ENCODE peak calls at places on chromosomes 13 and 19, in four cellular contexts. B, C, Y and Z are unnamed samples.
A peak's percentile ranks its signal among the peaks of the same experiment; 100 is the strongest.

GRCh38 chr13:36362251-36362650 is 16.1 kb upstream of the SPART start:
- DNase-seq in B (no peak), C (peak; percentile 92), Y (peak; percentile 90), Z (peak; percentile 91)

GRCh38 chr19:46386996-46387712 is 26.2 kb downstream of the CCDC8 start:
- DNase-seq in B (no peak), C (no peak), Y (no peak), Z (no peak)

GRCh38 chr19:17703823-17704463 is 15.3 kb upstream of the MAP1S start:
- DNase-seq in B (peak; percentile 77), C (peak; percentile 43), Y (peak; percentile 32), Z (peak; percentile 41)

GRCh38 chr13:47334173-47334572 is 437.3 kb upstream of the HTR2A start:
- DNase-seq in B (no peak), C (peak; percentile 91), Y (no peak), Z (peak; percentile 12)

GRCh38 chr13:93224545-93224944 is 2.1 kb upstream of the GPC6 start:
- DNase-seq in B (peak; percentile 67), C (peak; percentile 95), Y (no peak), Z (no peak)

GRCh38 chr19:35144600-35145436 is 1.8 kb downstream of the FXYD7 start:
- DNase-seq in B (peak; percentile 89), C (no peak), Y (peak; percentile 66), Z (no peak)

GRCh38 chr19:3061214-3062161 is 807 bp downstream of the TLE5 start:
- DNase-seq in B (no peak), C (peak; percentile 42), Y (no peak), Z (peak; percentile 68)

GRCh38 chr13:19154843-19155242 is 26.8 kb downstream of the TUBA3C start:
- DNase-seq in B (no peak), C (no peak), Y (no peak), Z (no peak)

GRCh38 chr19:48487944-48488343 is 18.8 kb downstream of the CYTH2 start:
- DNase-seq in B (no peak), C (peak; percentile 81), Y (peak; percentile 92), Z (peak; percentile 91)

GRCh38 chr13:24564881-24565280 is 52.3 kb upstream of the PARP4 start:
- DNase-seq in B (no peak), C (no peak), Y (no peak), Z (no peak)

GRCh38 chr19:3465552-3465951 is 14.8 kb downstream of the SMIM24 start:
- DNase-seq in B (no peak), C (no peak), Y (no peak), Z (no peak)

GRCh38 chr19:2231621-2232221 is 4.4 kb downstream of the PLEKHJ1 start:
- DNase-seq in B (no peak), C (no peak), Y (no peak), Z (no peak)

GRCh38 chr13:102724923-102725322 is 30.1 kb upstream of the METTL21C start:
- DNase-seq in B (no peak), C (peak; percentile 24), Y (peak; percentile 93), Z (peak; percentile 47)

GRCh38 chr19:50639121-50640112 is at the start of gene SYT3:
- DNase-seq in B (peak; percentile 87), C (peak; percentile 11), Y (no peak), Z (peak; percentile 78)

DNA sequence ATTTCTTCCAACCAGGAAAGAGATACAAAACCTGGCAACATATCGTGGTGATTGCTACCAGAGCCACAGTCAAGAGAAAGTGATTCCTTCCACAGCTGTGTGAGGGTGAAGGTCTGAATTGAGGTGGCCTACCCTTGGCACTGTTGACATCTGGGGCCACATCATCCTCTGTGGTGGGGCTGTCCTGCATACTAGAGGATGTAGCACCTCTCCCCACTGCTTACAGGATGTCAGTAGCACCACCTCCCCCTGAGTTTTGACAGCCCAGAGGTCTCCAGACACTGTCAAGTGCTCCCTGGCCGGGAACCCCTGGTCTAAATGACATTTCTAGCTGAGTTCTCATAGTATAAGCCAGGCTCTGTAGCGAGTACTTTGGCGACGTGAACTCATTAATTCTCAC is 15.5 kb downstream of the PTGER1 start:
- DNase-seq in B (no peak), C (no peak), Y (no peak), Z (no peak)
- H3K9ac ChIP-seq in B (no peak overlapping the region), C (no peak overlapping the region), Y (no peak overlapping the region), Z (no peak overlapping the region)

GRCh38 chr13:66367356-66367755 is 862.8 kb downstream of the PCDH9 start:
- DNase-seq in B (no peak), C (peak; percentile 11), Y (no peak), Z (peak; percentile 27)
- H3K4me1 ChIP-seq in B (peaks cover 27% of the 10 kb centered on the region), C (no peaks in the 10 kb centered on the region), Y (no peaks in the 10 kb centered on the region), Z (peaks cover 5% of the 10 kb centered on the region)

GRCh38 chr13:110319397-110319773 is 12.3 kb downstream of the COL4A2 start:
- DNase-seq in B (no peak), C (peak; percentile 35), Y (no peak), Z (no peak)
- H3K9ac ChIP-seq in B (no peak overlapping the region), C (no peak overlapping the region), Y (no peak overlapping the region), Z (no peak overlapping the region)

GRCh38 chr13:97295279-97296182 is 73.4 kb downstream of the MBNL2 start:
- DNase-seq in B (no peak), C (peak; percentile 84), Y (peak; percentile 88), Z (peak; percentile 55)
- H3K4me1 ChIP-seq in B (no peaks in the 10 kb centered on the region), C (peaks cover 16% of the 10 kb centered on the region), Y (peaks cover 45% of the 10 kb centered on the region), Z (peaks cover 38% of the 10 kb centered on the region)

GRCh38 chr19:45123440-45123850 is 30.5 kb downstream of the PPP1R37 start:
- DNase-seq in B (no peak), C (no peak), Y (peak; percentile 47), Z (peak; percentile 17)
- H3K9ac ChIP-seq in B (no peak overlapping the region), C (no peak overlapping the region), Y (no peak overlapping the region), Z (no peak overlapping the region)

GRCh38 chr13:75399168-75399878 is 82.6 kb downstream of the TBC1D4 start:
- DNase-seq in B (no peak), C (peak; percentile 93), Y (no peak), Z (peak; percentile 42)

GRCh38 chr13:75395056-75395455 is 86.9 kb downstream of the TBC1D4 start:
- DNase-seq in B (no peak), C (no peak), Y (no peak), Z (no peak)

GRCh38 chr13:75393839-75394238 is 88.1 kb downstream of the TBC1D4 start:
- DNase-seq in B (no peak), C (no peak), Y (no peak), Z (peak; percentile 35)

GRCh38 chr13:75398072-75398471 is 83.9 kb downstream of the TBC1D4 start:
- DNase-seq in B (no peak), C (no peak), Y (no peak), Z (no peak)

DNA sequence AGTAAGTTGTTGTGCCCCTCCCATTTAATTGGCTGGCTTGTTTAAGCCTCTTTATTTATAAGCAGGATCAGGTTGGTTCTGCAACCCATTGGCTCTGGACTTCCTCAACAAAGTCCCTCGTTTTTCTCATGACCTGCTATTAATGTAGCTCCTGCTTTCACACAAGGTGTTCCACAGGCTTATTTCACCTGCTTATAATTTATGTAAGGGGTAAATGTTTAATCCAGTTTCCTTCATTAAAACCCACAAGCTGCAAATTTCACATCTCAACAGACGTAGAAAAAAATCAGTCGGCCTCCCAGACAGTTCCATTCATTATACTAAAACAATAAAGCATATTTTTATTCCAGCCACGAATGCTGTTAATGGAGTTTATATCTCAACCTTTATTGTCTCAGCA is 86.1 kb downstream of the TBC1D4 start:
- DNase-seq in B (no peak), C (no peak), Y (no peak), Z (no peak)
- H3K4me1 ChIP-seq in B (no peaks in the 10 kb centered on the region), C (peaks cover 4% of the 10 kb centered on the region), Y (no peaks in the 10 kb centered on the region), Z (peaks cover 14% of the 10 kb centered on the region)

DNA sequence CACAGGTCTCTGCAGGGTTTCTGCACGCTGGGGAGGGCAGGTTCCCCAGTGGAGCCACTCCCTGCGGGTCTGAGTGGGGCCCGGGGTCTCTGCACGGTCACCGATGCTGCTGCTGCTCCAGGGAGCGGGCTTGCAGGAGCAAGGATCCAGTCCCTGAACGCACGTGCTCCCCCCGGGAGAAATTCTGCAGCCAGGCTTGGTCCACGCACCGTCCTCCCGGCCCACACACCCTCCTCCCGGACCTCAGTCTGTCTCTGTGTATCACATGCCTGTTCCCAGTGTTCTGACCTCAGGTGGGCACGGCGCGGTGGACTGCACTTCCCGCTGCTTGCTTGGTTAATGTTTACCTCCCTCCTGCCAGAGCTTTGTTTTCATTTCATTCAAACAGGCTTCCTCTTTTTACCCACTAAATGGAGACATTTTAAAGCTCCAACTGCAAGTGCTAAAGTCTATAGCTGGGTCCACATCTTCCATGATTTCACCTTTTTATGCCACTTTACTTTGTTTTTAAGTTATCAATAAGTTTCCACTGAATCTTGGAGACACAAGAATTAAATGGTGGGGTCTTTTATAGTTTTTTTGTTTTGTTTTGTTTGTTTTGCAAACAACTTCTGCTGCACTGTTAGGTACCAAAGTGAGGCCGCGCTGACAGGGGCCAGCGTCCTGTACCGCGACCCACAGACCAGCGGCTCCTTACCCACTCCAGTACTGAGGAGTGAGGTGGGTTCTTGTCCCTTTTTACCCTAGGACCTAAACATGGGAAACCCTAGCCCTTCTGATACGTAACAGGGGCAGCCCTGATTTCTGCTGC is 76.0 kb upstream of the MCF2L start:
- DNase-seq in B (peak; percentile 46), C (no peak), Y (no peak), Z (no peak)
- H3K9ac ChIP-seq in B (no peak overlapping the region), C (no peak overlapping the region), Y (no peak overlapping the region), Z (no peak overlapping the region)

DNA sequence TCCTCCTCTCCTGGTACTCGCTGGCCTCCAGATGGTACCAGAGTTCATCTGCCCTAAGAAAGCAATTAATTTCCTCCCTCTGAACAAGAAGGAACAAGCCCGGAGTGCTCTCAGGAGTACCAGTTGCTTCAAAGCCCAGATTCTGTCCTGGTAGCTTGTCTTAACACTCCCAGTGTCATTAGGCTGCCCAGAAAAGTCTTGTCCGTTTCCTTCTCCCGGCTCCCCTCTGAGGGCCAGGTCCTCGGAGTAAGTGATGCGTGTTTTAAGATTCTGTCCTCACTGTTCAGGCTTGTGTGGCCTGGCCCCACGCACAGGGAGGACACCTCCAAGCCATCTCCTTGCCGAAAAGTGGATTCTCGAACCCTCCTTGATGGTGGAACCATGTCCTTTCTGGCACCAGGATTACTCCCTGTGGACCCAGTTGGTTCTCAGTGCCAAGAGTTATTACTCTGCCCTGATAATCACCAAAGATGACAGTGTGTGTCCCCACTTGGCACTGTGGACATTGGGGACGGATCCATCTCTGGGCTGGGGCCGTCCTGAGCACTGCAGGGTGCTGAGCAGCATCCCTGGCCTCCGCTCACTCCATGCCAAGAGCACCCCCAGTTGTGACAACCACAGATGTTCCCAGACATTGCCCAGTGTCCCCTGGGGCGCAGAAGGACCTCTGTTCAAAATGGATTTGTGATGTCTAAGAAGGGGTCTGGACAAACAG is 52.5 kb downstream of the RFX2 start:
- DNase-seq in B (no peak), C (no peak), Y (no peak), Z (no peak)
- H3K4me1 ChIP-seq in B (no peaks in the 10 kb centered on the region), C (peaks cover 21% of the 10 kb centered on the region), Y (peaks cover 61% of the 10 kb centered on the region), Z (peaks cover 78% of the 10 kb centered on the region)

DNA sequence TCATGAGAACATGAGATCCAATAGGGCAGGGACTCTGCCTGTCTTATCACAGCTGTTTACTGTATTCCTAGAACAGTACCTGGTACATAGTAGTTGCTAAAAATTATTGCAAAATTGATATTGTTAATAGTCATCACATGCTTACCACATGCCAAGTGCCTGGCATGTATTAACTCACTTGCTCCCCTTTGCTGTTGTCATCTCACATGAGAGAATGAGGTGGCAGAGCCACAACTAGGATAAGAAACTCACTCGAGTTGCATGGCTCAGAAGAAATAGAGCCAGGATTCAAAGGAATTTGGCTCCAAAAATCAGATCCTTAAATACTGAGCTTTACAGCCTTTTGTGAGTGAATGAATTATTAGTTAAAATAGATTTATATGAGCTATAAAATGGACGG is 42.6 kb downstream of the B3GLCT start:
- DNase-seq in B (no peak), C (no peak), Y (no peak), Z (peak; percentile 25)
- H3K9ac ChIP-seq in B (no peak overlapping the region), C (no peak overlapping the region), Y (no peak overlapping the region), Z (no peak overlapping the region)